ENCODE peak calls at places on chromosomes 4 and X, in nine cellular contexts. Y is RPMI7951; A is EH; N is upper lobe of left lung; I is fibroblast of the aortic adventitia; K is SJSA1; C is stimulated activated CD8-positive, alpha-beta memory T cell treated with anti-CD3 and anti-CD28 coated beads, Interleukin-4, amount 100 ng/mL, for 4 hours; O is iPS-NIHi11; Q is K562. V is an unnamed sample.

GRCh38 chrX:11791090-11791489 is 33.1 kb downstream of the MSL3 start:
- DNase-seq in Y (peak), A (no peak), N (no peak), I (no peak), K (no peak), C (no peak), O (no peak), Q (no peak), V (no peak)

GRCh38 chr4:3670521-3671519 is 95.4 kb upstream of the ADRA2C start:
- DNase-seq in Y (no peak), A (no peak), N (peak), I (no peak), K (no peak), C (no peak), O (no peak), Q (no peak), V (no peak)

GRCh38 chr4:90757529-90757928 is 630.3 kb downstream of the CCSER1 start:
- DNase-seq in Y (no peak), A (no peak), N (no peak), I (no peak), K (no peak), C (no peak), O (no peak), Q (no peak), V (no peak)

GRCh38 chr4:8039290-8039689 is 99.6 kb upstream of the AFAP1 start:
- DNase-seq in Y (no peak), A (peak), N (peak), I (no peak), K (no peak), C (no peak), O (no peak), Q (no peak), V (no peak)

GRCh38 chr4:130820448-130820847 is 1724.5 kb downstream of the C4orf33 start:
- DNase-seq in Y (no peak), A (no peak), N (no peak), I (no peak), K (no peak), C (no peak), O (no peak), Q (no peak), V (no peak)

GRCh38 chr4:147828361-147828760 is 96.5 kb downstream of the ARHGAP10 start:
- DNase-seq in Y (peak), A (peak), N (no peak), I (peak), K (no peak), C (no peak), O (no peak), Q (no peak), V (no peak)

GRCh38 chr4:174377613-174378012 is 93.9 kb downstream of the CEP44 start:
- DNase-seq in Y (no peak), A (no peak), N (no peak), I (peak), K (no peak), C (no peak), O (no peak), Q (no peak), V (no peak)

GRCh38 chr4:13523591-13524503 is 20.5 kb downstream of the NKX3-2 start:
- DNase-seq in Y (no peak), A (no peak), N (peak), I (no peak), K (no peak), C (no peak), O (no peak), Q (peak), V (no peak)

GRCh38 chr4:113979973-113980615 is 647 bp upstream of the ARSJ start:
- DNase-seq in Y (no peak), A (peak), N (no peak), I (peak), K (peak), C (no peak), O (peak), Q (no peak), V (no peak)

GRCh38 chr4:3346146-3346545 is 53.3 kb downstream of the RGS12 start:
- DNase-seq in Y (peak), A (peak), N (no peak), I (peak), K (peak), C (no peak), O (peak), Q (peak), V (peak)

GRCh38 chr4:118277243-118277642 is 75.6 kb downstream of the PRSS12 start:
- DNase-seq in Y (no peak), A (no peak), N (no peak), I (no peak), K (no peak), C (no peak), O (no peak), Q (no peak), V (no peak)

GRCh38 chr4:162640152-162640551 is 476.4 kb upstream of the FSTL5 start:
- DNase-seq in Y (no peak), A (no peak), N (peak), I (no peak), K (no peak), C (no peak), O (no peak), Q (no peak), V (no peak)

GRCh38 chr4:37948542-37948941 is 11.7 kb upstream of the PTTG2 start:
- DNase-seq in Y (no peak), A (no peak), N (no peak), I (no peak), K (no peak), C (no peak), O (no peak), Q (no peak), V (no peak)

GRCh38 chr4:76687730-76688441 is 210.1 kb downstream of the SOWAHB start:
- DNase-seq in Y (no peak), A (no peak), N (no peak), I (no peak), K (no peak), C (no peak), O (no peak), Q (no peak), V (no peak)

GRCh38 chrX:65607070-65607742 is 60.2 kb upstream of the MSN start:
- DNase-seq in Y (peak), A (peak), N (no peak), I (peak), K (no peak), C (no peak), O (no peak), Q (no peak), V (no peak)

GRCh38 chrX:49071877-49072711 is 1.7 kb downstream of the PRAF2 start:
- DNase-seq in Y (no peak), A (peak), N (peak), I (peak), K (no peak), C (no peak), O (peak), Q (no peak), V (no peak)

GRCh38 chr4:85738721-85739120 is 263.8 kb downstream of the ARHGAP24 start:
- DNase-seq in Y (no peak), A (no peak), N (no peak), I (no peak), K (no peak), C (no peak), O (no peak), Q (no peak), V (no peak)

GRCh38 chrX:13647709-13648212 is 5.2 kb upstream of the TCEANC start:
- DNase-seq in Y (peak), A (no peak), N (no peak), I (peak), K (peak), C (peak), O (no peak), Q (peak), V (no peak)

GRCh38 chr4:10461091-10461849 is 4.0 kb upstream of the ZNF518B start:
- DNase-seq in Y (peak), A (peak), N (peak), I (peak), K (peak), C (no peak), O (peak), Q (peak), V (peak)

GRCh38 chr4:146315184-146315583 is 100.8 kb downstream of the REELD1 start:
- DNase-seq in Y (no peak), A (no peak), N (no peak), I (no peak), K (no peak), C (no peak), O (no peak), Q (no peak), V (no peak)

GRCh38 chr4:139176299-139177048 is 544 bp downstream of the ELF2 start:
- DNase-seq in Y (peak), A (peak), N (peak), I (peak), K (peak), C (peak), O (peak), Q (peak), V (peak)

GRCh38 chr4:76781698-76782595 is 116.0 kb downstream of the SOWAHB start:
- DNase-seq in Y (peak), A (peak), N (no peak), I (peak), K (peak), C (no peak), O (peak), Q (no peak), V (no peak)

GRCh38 chrX:119228506-119229290 is 7.4 kb upstream of the PGRMC1 start:
- DNase-seq in Y (peak), A (peak), N (no peak), I (peak), K (peak), C (no peak), O (no peak), Q (no peak), V (no peak)

GRCh38 chrX:123188081-123188480 is 4.0 kb downstream of the GRIA3 start:
- DNase-seq in Y (peak), A (peak), N (no peak), I (peak), K (no peak), C (no peak), O (no peak), Q (no peak), V (no peak)

GRCh38 chrX:12548746-12549145 is 242.5 kb upstream of the PRPS2 start:
- DNase-seq in Y (peak), A (peak), N (no peak), I (peak), K (peak), C (no peak), O (peak), Q (no peak), V (no peak)

GRCh38 chr4:46992338-46992737 is 1.0 kb downstream of the GABRA4 start:
- DNase-seq in Y (no peak), A (no peak), N (no peak), I (no peak), K (no peak), C (no peak), O (no peak), Q (no peak), V (no peak)

GRCh38 chr4:106316773-106317409 is 541 bp downstream of the AIMP1 start:
- DNase-seq in Y (no peak), A (no peak), N (no peak), I (no peak), K (no peak), C (no peak), O (no peak), Q (peak), V (no peak)